ENCODE peak calls at places on chromosomes 5 and 9, in nine cellular contexts. E is CD8-positive, alpha-beta T cell; M is colonic mucosa; Z is right atrium auricular region; O is upper lobe of right lung; B is GM23338; U is spleen; Y is CD8-positive, alpha-beta memory T cell; J is A673. X is an unnamed sample. For H3K27me3 and H3K4me1, the result is how much of the 10 kb centered on the place peaks cover.

GRCh38 chr9:7984713-7985112 is 185.1 kb upstream of the DMAC1 start:
- DNase-seq in B (no peak), U (no peak), O (no peak), Z (no peak), Y (no peak), M (no peak), E (no peak), J (no peak), X (no peak)

GRCh38 chr9:127982912-127983311 is 2.1 kb upstream of the EEIG1 start:
- DNase-seq in U (no peak), Z (no peak), M (no peak), J (no peak), B (no peak), O (no peak), Y (no peak), E (no peak), X (no peak)

GRCh38 chr9:7094052-7094451 is 336.3 kb downstream of the KDM4C start:
- DNase-seq in E (no peak), M (no peak), B (peak), Y (no peak), J (no peak), O (no peak), U (no peak), Z (no peak), X (peak)

GRCh38 chr5:64462391-64462790 is 43.4 kb upstream of the RGS7BP start:
- DNase-seq in Y (no peak), Z (no peak), E (no peak), U (no peak), J (no peak), M (no peak), O (no peak), B (no peak), X (no peak)

GRCh38 chr5:41418220-41419031 is 92.0 kb downstream of the PLCXD3 start:
- DNase-seq in O (no peak), Z (no peak), U (no peak), B (peak), J (no peak), M (no peak), Y (no peak), E (no peak), X (no peak)

GRCh38 chr9:107213080-107213479 is 70.0 kb upstream of the RAD23B start:
- DNase-seq in Y (no peak), Z (no peak), U (no peak), M (no peak), O (no peak), B (no peak), E (no peak), J (no peak), X (no peak)

GRCh38 chr5:156200938-156201792 is 125.8 kb upstream of the SGCD start:
- DNase-seq in U (no peak), B (no peak), J (no peak), Z (no peak), O (no peak), E (no peak), Y (no peak), M (no peak), X (no peak)

GRCh38 chr9:131656356-131657030 is 83.4 kb downstream of the RAPGEF1 start:
- DNase-seq in Y (peak), O (peak), B (no peak), J (no peak), U (peak), Z (peak), M (peak), E (peak), X (no peak)

GRCh38 chr9:93097496-93098205 is 1.6 kb downstream of the CARD19 start:
- DNase-seq in M (peak), B (no peak), Z (no peak), E (no peak), Y (peak), U (peak), O (peak), J (no peak), X (no peak)

GRCh38 chr5:83426855-83427254 is 44.7 kb upstream of the VCAN start:
- DNase-seq in J (no peak), B (no peak), U (no peak), E (no peak), Z (no peak), M (no peak), O (no peak), Y (no peak), X (no peak)

GRCh38 chr9:99385215-99385614 is 163.1 kb downstream of the SEC61B start:
- DNase-seq in E (no peak), M (no peak), J (peak), B (no peak), Y (no peak), O (no peak), Z (no peak), U (peak), X (no peak)

GRCh38 chr9:122779181-122779580 is 9.6 kb upstream of the OR5C1 start:
- DNase-seq in Y (no peak), E (no peak), U (no peak), J (no peak), O (no peak), Z (no peak), M (no peak), B (no peak), X (no peak)

GRCh38 chr9:91714020-91714721 is 235.9 kb downstream of the ROR2 start:
- DNase-seq in M (peak), E (no peak), B (peak), Y (no peak), U (peak), J (peak), O (no peak), Z (no peak), X (peak)

DNA sequence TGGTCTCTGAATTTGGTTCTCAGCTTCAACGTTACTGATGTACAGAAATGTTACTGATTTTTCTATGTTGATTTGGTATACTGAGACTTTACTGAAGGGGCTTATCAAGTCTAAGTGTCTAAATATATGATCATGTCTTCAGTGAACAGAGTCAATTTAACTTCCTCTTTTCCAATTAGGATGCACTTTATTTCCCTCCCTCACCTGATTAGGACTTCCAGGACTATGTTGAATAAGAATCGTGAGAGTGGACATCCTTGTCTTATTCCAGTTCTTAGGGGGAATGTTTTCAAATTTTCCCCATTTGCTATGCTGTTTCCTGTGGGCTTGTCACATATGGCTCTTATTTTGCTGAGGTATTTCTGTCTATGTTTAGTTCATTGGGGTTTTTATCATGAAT is 349.5 kb downstream of the PRR16 start:
- DNase-seq in U (no peak), Z (no peak), Y (no peak), E (no peak), J (no peak), M (no peak), B (no peak), O (no peak), X (no peak)
- H3K4me3 ChIP-seq in U (no peak), Z (no peak), Y (no peak), E (no peak), J (no peak), M (no peak), B (no peak), O (no peak), X (no peak)

DNA sequence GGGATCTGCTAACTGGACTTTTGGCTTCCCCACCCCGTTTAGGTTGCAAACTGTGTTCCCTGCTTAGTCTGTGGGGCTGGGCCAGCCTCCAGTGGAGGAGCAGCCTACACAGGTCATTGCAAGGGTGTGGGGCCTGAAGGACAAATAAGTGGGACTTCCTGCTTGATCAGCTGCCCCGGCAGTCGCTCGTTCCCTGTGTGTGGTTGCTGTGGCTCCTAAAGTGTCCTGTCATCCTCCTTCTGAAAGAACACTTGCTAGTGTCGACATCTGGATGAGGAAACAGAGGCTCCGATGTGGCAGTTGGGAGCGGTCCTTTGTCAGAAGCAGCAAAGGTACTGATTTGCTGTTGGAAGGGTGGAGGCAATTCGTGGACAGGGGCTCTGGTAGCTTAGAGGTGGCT is 88.9 kb upstream of the TBCA start:
- DNase-seq in Z (no peak), J (no peak), B (no peak), O (peak), Y (no peak), U (peak), E (no peak), M (no peak), X (no peak)
- H3K27me3 ChIP-seq in Z (under half), J (half or more), B (under half), O (under half), Y (under half), U (under half), E (under half), M (under half), X (under half)

GRCh38 chr5:96928931-96929708 is 6.8 kb upstream of the LNPEP start:
- DNase-seq in Y (no peak), J (no peak), M (no peak), U (no peak), E (no peak), B (no peak), O (no peak), Z (no peak), X (no peak)
- H3K4me1 ChIP-seq in Y (half or more), J (under half), M (under half), U (half or more), E (half or more), B (under half), O (under half), Z (under half), X (under half)

DNA sequence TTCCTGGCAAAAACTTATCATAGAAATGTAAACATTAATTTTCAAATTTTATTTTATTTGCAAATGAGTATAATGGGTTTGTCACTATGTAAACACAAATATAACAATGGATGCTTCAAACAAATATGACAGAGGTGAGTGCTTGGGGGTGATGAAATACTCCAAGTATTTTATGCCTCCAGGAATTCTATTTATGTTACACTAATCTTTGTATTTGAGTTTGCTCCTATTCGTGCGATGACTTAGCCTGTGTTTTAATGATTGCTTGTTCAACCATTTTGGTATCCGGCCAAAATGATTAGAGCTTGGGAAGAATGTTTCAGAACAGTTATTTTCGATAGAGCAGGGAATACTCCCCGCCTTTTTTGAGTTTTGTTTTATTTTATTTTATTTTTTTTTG is 5.0 kb downstream of the DMRT2 start:
- DNase-seq in O (no peak), B (no peak), U (no peak), E (no peak), M (no peak), J (no peak), Y (no peak), Z (no peak), X (no peak)
- H3K4me3 ChIP-seq in O (no peak), B (no peak), U (no peak), E (no peak), M (no peak), J (no peak), Y (no peak), Z (no peak), X (no peak)

DNA sequence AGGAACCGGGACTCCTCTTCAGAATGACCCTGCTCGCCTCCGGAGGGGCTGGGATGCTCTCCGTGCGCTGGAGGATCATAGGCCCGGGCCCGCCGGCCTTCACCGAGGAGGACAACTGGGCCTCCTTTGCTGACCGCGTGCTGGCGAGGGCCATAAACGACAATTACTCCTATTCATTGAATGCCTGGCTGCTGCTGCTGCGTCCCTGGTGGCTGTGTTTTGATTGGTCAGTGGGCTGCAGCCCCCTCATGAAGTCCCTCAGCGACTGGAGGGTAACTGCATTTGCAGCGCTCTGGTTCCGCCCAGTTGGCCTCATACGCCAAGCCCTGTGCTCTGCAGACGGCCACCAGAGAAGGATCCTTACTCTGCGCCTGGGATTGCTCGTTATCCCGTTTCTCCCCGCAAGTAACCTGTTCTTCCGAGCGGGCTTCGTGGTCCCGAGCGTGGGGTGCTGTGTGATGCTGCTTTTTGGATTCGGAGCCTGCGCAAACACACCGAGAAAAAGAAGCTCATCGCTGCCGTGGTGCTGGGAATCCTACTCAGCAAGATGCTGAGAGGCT is 16.6 kb downstream of the OR2V1 start:
- DNase-seq in M (no peak), Y (no peak), O (peak), J (no peak), U (no peak), B (peak), Z (no peak), E (no peak), X (no peak)
- H3K27me3 ChIP-seq in M (under half), Y (under half), O (half or more), J (half or more), U (under half), B (half or more), Z (under half), E (under half), X (under half)

GRCh38 chr9:37289631-37290030 is 132.9 kb upstream of the GRHPR start:
- DNase-seq in Z (no peak), J (no peak), E (no peak), M (no peak), O (no peak), Y (no peak), B (no peak), U (no peak), X (no peak)

GRCh38 chr9:37287317-37287716 is 135.2 kb upstream of the GRHPR start:
- DNase-seq in U (no peak), Z (no peak), O (no peak), J (no peak), E (no peak), M (no peak), Y (no peak), B (no peak), X (no peak)

GRCh38 chr9:37290881-37291485 is 131.5 kb upstream of the GRHPR start:
- DNase-seq in J (peak), Y (no peak), U (no peak), E (no peak), M (no peak), Z (no peak), B (no peak), O (no peak), X (no peak)

GRCh38 chr9:37292896-37293295 is 129.6 kb upstream of the GRHPR start:
- DNase-seq in E (no peak), J (no peak), B (no peak), O (no peak), Y (no peak), M (no peak), U (no peak), Z (no peak), X (no peak)

GRCh38 chr9:37290366-37290765 is 132.1 kb upstream of the GRHPR start:
- DNase-seq in U (no peak), O (no peak), B (no peak), Z (no peak), M (no peak), E (no peak), Y (no peak), J (no peak), X (no peak)
- H3K4me1 ChIP-seq in U (half or more), O (under half), B (under half), Z (under half), M (under half), E (under half), Y (under half), J (half or more), X (under half)

DNA sequence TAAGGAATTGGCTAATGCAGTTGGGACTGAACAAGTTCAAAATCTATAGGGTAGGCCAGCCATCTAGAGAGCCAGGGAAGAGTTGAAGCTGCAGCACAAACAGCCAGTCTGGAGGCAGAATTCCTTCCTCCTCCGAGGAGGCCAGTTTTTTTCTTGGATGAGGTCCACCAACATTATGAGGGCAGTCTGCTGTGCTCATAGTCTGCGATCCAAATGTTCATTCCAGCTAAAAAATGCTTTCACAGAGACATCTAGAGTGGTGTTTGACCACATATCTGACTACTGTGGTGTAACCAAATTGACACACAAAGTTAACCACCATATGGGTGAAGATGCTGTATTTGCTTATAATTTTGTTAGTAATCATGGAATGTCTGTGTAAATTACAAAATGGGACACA is 70.5 kb downstream of the SPIN1 start:
- DNase-seq in O (no peak), U (no peak), J (no peak), E (no peak), Y (no peak), M (no peak), Z (no peak), B (no peak), X (no peak)
- H3K4me3 ChIP-seq in O (no peak), U (no peak), J (no peak), E (no peak), Y (no peak), M (no peak), Z (no peak), B (no peak), X (no peak)

X was measured in BE2C.